ENCODE peak calls at places on chromosomes 7 and 10, in five cellular contexts. W, S, Z, G and Q are unnamed samples.
A peak's percentile ranks its signal among the peaks of the same experiment; 100 is the strongest.

GRCh38 chr10:102604379-102604960 is 39.8 kb upstream of the TRIM8 start:
- DNase-seq in S (no peak), Z (no peak), W (no peak), G (no peak), Q (no peak)

GRCh38 chr7:127598318-127598717 is 4.8 kb downstream of the FSCN3 start:
- DNase-seq in Z (no peak), W (no peak), G (no peak), S (no peak), Q (no peak)

GRCh38 chr7:139099181-139099947 is 10.2 kb downstream of the ZC3HAV1 start:
- DNase-seq in G (no peak), W (no peak), S (no peak), Z (no peak), Q (no peak)

GRCh38 chr10:49071221-49071761 is 44.0 kb downstream of the VSTM4 start:
- DNase-seq in S (no peak), Z (no peak), G (no peak), W (no peak), Q (no peak)

GRCh38 chr7:107165341-107165740 is 3.5 kb upstream of the HBP1 start:
- DNase-seq in Z (no peak), S (no peak), W (no peak), G (no peak), Q (no peak)

GRCh38 chr7:111138196-111138569 is 47.3 kb downstream of the LRRN3 start:
- DNase-seq in Z (peak; percentile 66), S (no peak), W (no peak), G (peak; percentile 37), Q (no peak)

GRCh38 chr7:22174574-22174953 is 182.4 kb downstream of the RAPGEF5 start:
- DNase-seq in S (no peak), W (no peak), Z (no peak), G (no peak), Q (no peak)

GRCh38 chr7:70808876-70809275 is 323.1 kb upstream of the GALNT17 start:
- DNase-seq in W (no peak), S (no peak), Z (no peak), G (no peak), Q (peak; percentile 58)

GRCh38 chr10:31757374-31757773 is 171.3 kb downstream of the ARHGAP12 start:
- DNase-seq in W (peak; percentile 79), S (no peak), Z (no peak), G (no peak), Q (no peak)

GRCh38 chr10:15137636-15138035 is 30.9 kb downstream of the NMT2 start:
- DNase-seq in G (no peak), S (no peak), Z (no peak), W (no peak), Q (no peak)

GRCh38 chr10:52466464-52466863 is 152.4 kb downstream of the DKK1 start:
- DNase-seq in Z (peak; percentile 86), S (no peak), W (no peak), G (no peak), Q (peak; percentile 32)

GRCh38 chr7:24756989-24757798 is at the start of gene GSDME:
- DNase-seq in S (peak; percentile 26), W (peak; percentile 28), Z (peak; percentile 62), G (peak; percentile 40), Q (peak; percentile 10)

GRCh38 chr10:129601737-129602136 is 134.7 kb downstream of the MGMT start:
- DNase-seq in W (no peak), S (no peak), Z (no peak), G (no peak), Q (no peak)

GRCh38 chr10:604716-605631 is 84.5 kb downstream of the DIP2C start:
- DNase-seq in Z (no peak), G (no peak), W (no peak), S (no peak), Q (no peak)

GRCh38 chr7:17632401-17632800 is 307.9 kb downstream of the SNX13 start:
- DNase-seq in Z (no peak), S (no peak), G (no peak), W (no peak), Q (no peak)

GRCh38 chr7:128209229-128210035 is 31.6 kb upstream of the LEP start:
- DNase-seq in S (peak; percentile 44), G (peak; percentile 58), W (peak; percentile 65), Z (peak; percentile 79), Q (peak; percentile 80)

GRCh38 chr7:127979113-127979727 is 52.0 kb downstream of the LRRC4 start:
- DNase-seq in G (no peak), Z (no peak), W (no peak), S (no peak), Q (no peak)

GRCh38 chr7:122833888-122834570 is 52.2 kb downstream of the CADPS2 start:
- DNase-seq in G (no peak), W (no peak), S (no peak), Z (no peak), Q (no peak)

GRCh38 chr7:131511071-131511470 is 45.4 kb downstream of the PODXL start:
- DNase-seq in W (no peak), G (no peak), Z (no peak), S (no peak), Q (no peak)

GRCh38 chr10:71075066-71075758 is 137.2 kb upstream of the UNC5B start:
- DNase-seq in G (no peak), W (peak; percentile 85), S (no peak), Z (no peak), Q (no peak)

GRCh38 chr7:91396-92158 is 100.8 kb upstream of the FAM20C start:
- DNase-seq in Z (no peak), W (no peak), G (no peak), S (no peak), Q (no peak)

GRCh38 chr10:104090597-104090996 is 4.9 kb upstream of the COL17A1 start:
- DNase-seq in S (no peak), G (no peak), W (no peak), Z (no peak), Q (no peak)

GRCh38 chr7:157017149-157017548 is 6.7 kb upstream of the MNX1 start:
- DNase-seq in Z (no peak), W (no peak), S (no peak), G (no peak), Q (no peak)

GRCh38 chr10:3544561-3544960 is 240.4 kb downstream of the KLF6 start:
- DNase-seq in W (no peak), Z (no peak), G (no peak), S (no peak), Q (no peak)

GRCh38 chr10:95171336-95171735 is 22.7 kb upstream of the ACSM6 start:
- DNase-seq in W (no peak), S (no peak), G (no peak), Z (no peak), Q (no peak)

GRCh38 chr7:155870334-155871180 is 58.3 kb upstream of the SHH start:
- DNase-seq in G (no peak), S (no peak), W (no peak), Z (no peak), Q (no peak)

GRCh38 chr7:157711353-157711888 is 374.6 kb downstream of the DNAJB6 start:
- DNase-seq in G (no peak), W (no peak), S (no peak), Z (no peak), Q (no peak)

GRCh38 chr7:30930621-30931020 is 19.0 kb downstream of the AQP1 start:
- DNase-seq in S (no peak), Z (no peak), W (no peak), G (no peak), Q (no peak)

GRCh38 chr10:110947061-110947595 is 27.7 kb downstream of the SHOC2 start:
- DNase-seq in Z (no peak), W (no peak), S (no peak), G (no peak), Q (no peak)

GRCh38 chr10:132539894-132540293 is 2.3 kb downstream of the INPP5A start:
- DNase-seq in Z (no peak), S (no peak), W (no peak), G (no peak), Q (no peak)

GRCh38 chr10:12279281-12279680 is 70.1 kb upstream of the CAMK1D start:
- DNase-seq in G (no peak), Z (no peak), S (no peak), W (no peak), Q (no peak)

GRCh38 chr7:2255145-2256139 is 13.4 kb downstream of the NUDT1 start:
- DNase-seq in S (no peak), Z (no peak), W (no peak), G (no peak), Q (no peak)

GRCh38 chr10:119120875-119121274 is 17.0 kb downstream of the DENND10 start:
- DNase-seq in Z (no peak), S (no peak), G (no peak), W (no peak), Q (no peak)

GRCh38 chr10:43809211-43809930 is 160.7 kb upstream of the ZNF32 start:
- DNase-seq in G (no peak), Z (no peak), W (no peak), S (no peak), Q (no peak)

GRCh38 chr10:30493609-30494530 is 59.9 kb downstream of the MAP3K8 start:
- DNase-seq in S (peak; percentile 23), W (no peak), Z (no peak), G (no peak), Q (peak; percentile 43)

GRCh38 chr7:45203947-45204445 is 46.4 kb downstream of the RAMP3 start:
- DNase-seq in G (no peak), Z (peak; percentile 88), W (no peak), S (no peak), Q (no peak)

GRCh38 chr7:107638594-107638993 is 22.0 kb upstream of the SLC26A4 start:
- DNase-seq in G (no peak), W (no peak), Z (peak; percentile 79), S (no peak), Q (peak; percentile 76)

GRCh38 chr10:52265131-52265926 is 48.8 kb upstream of the DKK1 start:
- DNase-seq in W (no peak), G (no peak), S (no peak), Z (no peak), Q (no peak)

GRCh38 chr7:23277359-23277989 is 21.7 kb upstream of the MALSU1 start:
- DNase-seq in Z (peak; percentile 72), S (no peak), W (peak; percentile 63), G (no peak), Q (peak; percentile 82)